ENCODE peak calls at places on chromosomes 13 and 19, in six cellular contexts. A is GM23338, H is left ventricle myocardium inferior, U is tibial nerve, T is IMR-90, C is iPS DF 6.9. G is an unnamed sample. For H3K36me3, the result is how much of the 10 kb centered on the place peaks cover.

GRCh38 chr13:99962242-99962641 is 9.3 kb downstream of the ZIC5 start:
- DNase-seq in A (no peak), H (no peak), U (no peak), T (no peak), C (no peak), G (no peak)

GRCh38 chr19:426725-427445 is 17.9 kb upstream of the C2CD4C start:
- DNase-seq in A (peak), H (no peak), U (no peak), T (no peak), C (no peak), G (no peak)

GRCh38 chr13:28047784-28048388 is 52.5 kb downstream of the FLT3 start:
- DNase-seq in A (no peak), H (no peak), U (no peak), T (peak), C (no peak), G (no peak)

GRCh38 chr19:3612901-3613741 is 6.4 kb upstream of the TBXA2R start:
- DNase-seq in A (peak), H (no peak), U (no peak), T (no peak), C (no peak), G (no peak)

GRCh38 chr19:46192990-46193650 is 36.4 kb upstream of the IGFL1 start:
- DNase-seq in A (no peak), H (no peak), U (no peak), T (peak), C (no peak), G (no peak)

GRCh38 chr13:108961542-108962125 is 332.2 kb downstream of the MYO16 start:
- DNase-seq in A (peak), H (no peak), U (no peak), T (peak), C (peak), G (no peak)

GRCh38 chr19:38386300-38386967 is 1.4 kb downstream of the GGN start:
- DNase-seq in A (peak), H (no peak), U (no peak), T (no peak), C (no peak), G (peak)

GRCh38 chr13:50572129-50572528 is 271.4 kb downstream of the DLEU7 start:
- DNase-seq in A (no peak), H (no peak), U (no peak), T (no peak), C (no peak), G (no peak)

GRCh38 chr19:10288662-10289166 is 1.0 kb upstream of the ICAM5 start:
- DNase-seq in A (peak), H (no peak), U (no peak), T (peak), C (no peak), G (no peak)

GRCh38 chr13:73998631-73999030 is 135.6 kb downstream of the KLF12 start:
- DNase-seq in A (no peak), H (no peak), U (no peak), T (no peak), C (no peak), G (no peak)

GRCh38 chr19:10100163-10100785 is 2.2 kb downstream of the ANGPTL6 start:
- DNase-seq in A (no peak), H (no peak), U (no peak), T (no peak), C (no peak), G (peak)

GRCh38 chr13:30978981-30979956 is 46.8 kb downstream of the TEX26 start:
- DNase-seq in A (peak), H (no peak), U (no peak), T (no peak), C (peak), G (peak)

GRCh38 chr13:51584731-51585191 is 499 bp downstream of the WDFY2 start:
- DNase-seq in A (peak), H (peak), U (peak), T (peak), C (peak), G (no peak)

GRCh38 chr19:53865918-53866696 is 1.6 kb upstream of the MYADM start:
- DNase-seq in A (peak), H (peak), U (no peak), T (peak), C (no peak), G (peak)

GRCh38 chr19:49413348-49413747 is 9.9 kb downstream of the PTH2 start:
- DNase-seq in A (no peak), H (no peak), U (no peak), T (peak), C (no peak), G (peak)

GRCh38 chr13:26719356-26719945 is 41.1 kb downstream of the GPR12 start:
- DNase-seq in A (peak), H (no peak), U (no peak), T (peak), C (no peak), G (no peak)

GRCh38 chr13:111895896-111896821 is 170.8 kb upstream of the SOX1 start:
- DNase-seq in A (no peak), H (no peak), U (no peak), T (no peak), C (no peak), G (no peak)

GRCh38 chr13:45401306-45401705 is 16.9 kb downstream of the SLC25A30 start:
- DNase-seq in A (no peak), H (no peak), U (no peak), T (no peak), C (no peak), G (no peak)

GRCh38 chr13:50456111-50456510 is 387.4 kb downstream of the DLEU7 start:
- DNase-seq in A (no peak), H (no peak), U (no peak), T (no peak), C (no peak), G (no peak)

GRCh38 chr19:52069653-52070052 is 21.0 kb upstream of the ZNF432 start:
- DNase-seq in A (no peak), H (no peak), U (no peak), T (no peak), C (no peak), G (no peak)

DNA sequence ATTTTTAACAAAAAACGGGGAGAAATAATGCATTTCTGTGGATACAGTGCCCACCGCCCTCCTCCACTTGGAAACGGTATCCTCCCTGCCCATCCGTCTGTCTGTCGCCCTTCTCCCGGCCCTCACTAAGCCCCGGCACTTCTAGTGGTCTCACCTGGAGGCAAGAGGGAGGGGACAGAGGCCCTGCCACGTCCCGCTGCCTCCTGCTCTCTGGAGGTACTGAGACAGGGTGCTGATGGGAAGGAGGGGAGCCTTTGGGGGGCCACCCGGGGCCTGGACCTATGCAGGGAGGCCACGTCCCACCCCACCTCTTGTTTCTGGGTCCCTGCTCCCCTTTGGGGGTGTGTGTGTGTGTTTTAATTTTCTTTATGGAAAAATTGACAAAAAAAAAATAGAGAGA is 3.0 kb upstream of the HAMP start:
- DNase-seq in A (no peak), H (no peak), U (no peak), T (no peak), C (no peak), G (no peak)
- H3K36me3 ChIP-seq in A (under half), H (under half), U (under half), T (under half), C (under half), G (under half)

DNA sequence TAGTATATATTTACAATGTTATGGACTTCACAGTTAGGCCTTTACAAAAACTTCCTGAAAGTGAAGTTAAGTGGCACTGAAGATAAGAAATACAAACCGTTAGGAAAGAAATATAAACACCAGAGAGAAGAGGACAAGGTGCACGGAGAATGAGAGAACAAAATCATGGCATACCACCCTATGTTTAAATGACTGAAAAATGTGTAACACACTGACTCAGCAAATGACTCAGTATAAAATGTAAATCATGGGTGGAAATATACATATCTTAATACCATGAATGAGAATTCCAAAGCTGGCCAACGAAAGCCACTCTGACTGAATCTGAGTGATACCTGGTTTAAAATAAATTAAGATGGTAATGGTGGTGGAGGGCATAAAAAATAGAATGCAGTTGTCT is 260.8 kb downstream of the DNAJC15 start:
- DNase-seq in A (no peak), H (no peak), U (no peak), T (peak), C (no peak), G (no peak)
- H3K27ac ChIP-seq in A (no peak), H (no peak), U (no peak), T (no peak), C (no peak), G (no peak)

DNA sequence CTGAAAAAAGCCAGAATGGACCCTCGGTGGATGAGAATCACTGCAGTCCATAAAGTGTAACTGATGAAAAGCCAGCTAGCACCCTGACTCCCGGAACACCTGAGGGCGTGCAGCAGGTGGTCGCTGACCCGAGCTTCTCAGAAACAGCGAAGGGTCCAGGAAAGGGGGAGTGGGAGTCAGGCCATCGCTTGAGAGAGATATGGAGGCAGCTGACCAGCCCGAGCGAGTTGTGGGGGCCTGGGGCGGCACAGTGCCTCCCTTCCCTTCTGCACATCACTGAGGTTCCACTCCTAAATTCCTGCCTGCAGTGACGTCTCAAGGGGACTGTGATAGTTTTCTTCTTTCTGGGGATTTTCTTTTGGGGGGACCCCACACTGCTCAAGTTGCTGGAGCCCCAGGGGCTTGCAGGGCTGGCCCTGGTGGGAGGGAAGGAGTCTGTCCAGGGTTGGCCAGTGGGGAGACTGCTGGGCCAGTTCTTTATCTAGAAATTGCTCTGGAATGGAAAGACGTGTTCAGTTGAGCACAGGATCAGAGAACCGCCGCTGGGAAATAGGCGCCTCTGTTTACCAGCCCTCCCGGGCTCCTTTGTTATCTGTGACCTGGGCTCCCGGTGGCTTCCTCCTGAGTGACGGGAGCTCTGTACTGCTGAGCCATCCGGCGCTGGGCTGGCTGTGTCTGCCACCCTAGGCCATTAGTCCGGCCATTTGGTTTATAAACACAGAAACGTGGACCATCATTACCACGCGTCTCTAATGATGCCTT is 71.3 kb downstream of the RAB20 start:
- DNase-seq in A (no peak), H (no peak), U (no peak), T (no peak), C (no peak), G (peak)
- H3K36me3 ChIP-seq in A (under half), H (half or more), U (under half), T (half or more), C (under half), G (under half)

GRCh38 chr19:33387351-33388230 is 14.1 kb downstream of the CEBPG start:
- DNase-seq in A (no peak), H (peak), U (no peak), T (no peak), C (no peak), G (peak)

GRCh38 chr19:33390120-33390907 is 16.8 kb downstream of the CEBPG start:
- DNase-seq in A (no peak), H (peak), U (peak), T (no peak), C (no peak), G (peak)

GRCh38 chr19:33388231-33388816 is 14.8 kb downstream of the CEBPG start:
- DNase-seq in A (no peak), H (peak), U (no peak), T (no peak), C (no peak), G (peak)

GRCh38 chr19:33389574-33390119 is 16.1 kb downstream of the CEBPG start:
- DNase-seq in A (no peak), H (peak), U (no peak), T (no peak), C (no peak), G (peak)

GRCh38 chr19:33388817-33389573 is 15.5 kb downstream of the CEBPG start:
- DNase-seq in A (no peak), H (peak), U (no peak), T (no peak), C (no peak), G (peak)
- H3K27ac ChIP-seq in A (no peak), H (peak), U (peak), T (no peak), C (no peak), G (peak)

GRCh38 chr19:2045501-2046045 is 5.5 kb downstream of the MKNK2 start:
- DNase-seq in A (no peak), H (no peak), U (no peak), T (no peak), C (no peak), G (peak)
- H3K36me3 ChIP-seq in A (under half), H (half or more), U (under half), T (under half), C (under half), G (under half)

GRCh38 chr19:15180451-15181390 is 20.1 kb downstream of the NOTCH3 start:
- DNase-seq in A (peak), H (peak), U (no peak), T (no peak), C (no peak), G (no peak)
- H3K27ac ChIP-seq in A (peak), H (peak), U (no peak), T (no peak), C (no peak), G (no peak)

GRCh38 chr19:23384166-23384565 is 11.1 kb downstream of the ZNF91 start:
- DNase-seq in A (no peak), H (peak), U (no peak), T (no peak), C (no peak), G (no peak)
- H3K36me3 ChIP-seq in A (under half), H (half or more), U (under half), T (under half), C (under half), G (under half)

DNA sequence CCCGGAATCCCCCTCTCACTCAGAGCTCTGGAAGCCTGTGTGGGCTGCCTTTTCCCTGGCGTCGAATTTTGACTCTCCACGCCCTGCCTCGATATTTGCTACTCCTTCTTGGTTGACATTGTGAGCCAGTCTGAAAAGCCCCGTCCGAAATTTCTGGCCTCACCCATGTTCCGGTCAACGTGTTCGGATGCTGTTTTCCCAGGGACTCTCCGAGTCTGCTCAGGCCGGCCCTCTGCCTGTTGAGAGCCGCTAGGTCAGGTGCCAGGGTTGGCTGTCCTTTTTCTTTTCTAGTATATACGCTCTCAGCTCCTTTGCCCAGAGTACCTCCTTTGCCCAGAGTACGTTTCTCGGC is 6.8 kb upstream of the DGKH start:
- DNase-seq in A (peak), H (peak), U (peak), T (peak), C (no peak), G (peak)
- H3K27ac ChIP-seq in A (no peak), H (peak), U (no peak), T (peak), C (no peak), G (peak)

G was measured in kidney.